ENCODE peak calls at places on chromosomes 16 and 17, in five cellular contexts. One of them, this sample, is unnamed.
A peak's percentile ranks its signal among the peaks of the same experiment; 100 is the strongest.

GRCh38 chr17:1010586-1010985 is 13.7 kb downstream of the TIMM22 start:
- DNase-seq in K562: peak; percentile 43
- DNase-seq in GM12878: no peak
- DNase-seq in tibial artery: no peak
- DNase-seq in OCI-LY7: no peak
- DNase-seq in this sample: no peak

GRCh38 chr16:69483611-69484010 is 59.2 kb downstream of the CYB5B start:
- DNase-seq in OCI-LY7: no peak
- DNase-seq in GM12878: no peak
- DNase-seq in tibial artery: no peak
- DNase-seq in K562: no peak
- DNase-seq in this sample: no peak

GRCh38 chr17:43669971-43670644 is 8.4 kb upstream of the MEOX1 start:
- DNase-seq in K562: no peak
- DNase-seq in OCI-LY7: no peak
- DNase-seq in GM12878: peak; percentile 59
- DNase-seq in tibial artery: no peak
- DNase-seq in this sample: no peak

GRCh38 chr16:48611329-48612137 is 1.6 kb upstream of the N4BP1 start:
- DNase-seq in tibial artery: no peak
- DNase-seq in K562: peak; percentile 25
- DNase-seq in OCI-LY7: no peak
- DNase-seq in GM12878: peak; percentile 58
- DNase-seq in this sample: no peak

GRCh38 chr17:18968945-18969887 is 17.3 kb downstream of the SLC5A10 start:
- DNase-seq in GM12878: no peak
- DNase-seq in tibial artery: no peak
- DNase-seq in OCI-LY7: no peak
- DNase-seq in K562: peak; percentile 36
- DNase-seq in this sample: no peak

GRCh38 chr17:6755731-6756184 is at the start of gene XAF1:
- DNase-seq in GM12878: peak; percentile 40
- DNase-seq in OCI-LY7: peak; percentile 27
- DNase-seq in tibial artery: no peak
- DNase-seq in K562: no peak
- DNase-seq in this sample: peak; percentile 26

GRCh38 chr16:61179571-61179970 is 856.7 kb downstream of the CDH8 start:
- DNase-seq in OCI-LY7: no peak
- DNase-seq in GM12878: no peak
- DNase-seq in K562: no peak
- DNase-seq in tibial artery: no peak
- DNase-seq in this sample: no peak

GRCh38 chr16:79639576-79640311 is 39.2 kb upstream of the MAF start:
- DNase-seq in K562: no peak
- DNase-seq in GM12878: no peak
- DNase-seq in OCI-LY7: no peak
- DNase-seq in tibial artery: no peak
- DNase-seq in this sample: no peak

GRCh38 chr17:38454528-38454927 is 26.3 kb downstream of the ARHGAP23 start:
- DNase-seq in K562: no peak
- DNase-seq in OCI-LY7: no peak
- DNase-seq in GM12878: no peak
- DNase-seq in tibial artery: peak; percentile 98
- DNase-seq in this sample: no peak

GRCh38 chr16:2977440-2977839 is 2.8 kb downstream of the PKMYT1 start:
- DNase-seq in OCI-LY7: no peak
- DNase-seq in GM12878: no peak
- DNase-seq in K562: no peak
- DNase-seq in tibial artery: no peak
- DNase-seq in this sample: no peak

GRCh38 chr16:3690991-3691720 is 26.2 kb downstream of the TRAP1 start:
- DNase-seq in OCI-LY7: no peak
- DNase-seq in K562: no peak
- DNase-seq in GM12878: no peak
- DNase-seq in tibial artery: no peak
- DNase-seq in this sample: no peak

GRCh38 chr16:68357923-68358322 is 47.1 kb downstream of the PRMT7 start:
- DNase-seq in OCI-LY7: no peak
- DNase-seq in GM12878: no peak
- DNase-seq in tibial artery: no peak
- DNase-seq in K562: no peak
- DNase-seq in this sample: no peak

GRCh38 chr17:37219876-37220608 is 155.7 kb upstream of the C17orf78 start:
- DNase-seq in K562: no peak
- DNase-seq in tibial artery: no peak
- DNase-seq in OCI-LY7: no peak
- DNase-seq in GM12878: no peak
- DNase-seq in this sample: no peak

GRCh38 chr16:67244387-67245188 is 2.7 kb downstream of the FHOD1 start:
- DNase-seq in OCI-LY7: peak; percentile 91
- DNase-seq in K562: no peak
- DNase-seq in GM12878: peak; percentile 78
- DNase-seq in tibial artery: peak; percentile 86
- DNase-seq in this sample: no peak

GRCh38 chr17:28613916-28614315 is at the start of gene RSKR:
- DNase-seq in tibial artery: no peak
- DNase-seq in K562: no peak
- DNase-seq in OCI-LY7: no peak
- DNase-seq in GM12878: no peak
- DNase-seq in this sample: no peak

GRCh38 chr17:2723997-2724782 is 12.6 kb upstream of the CLUH start:
- DNase-seq in OCI-LY7: no peak
- DNase-seq in GM12878: no peak
- DNase-seq in tibial artery: no peak
- DNase-seq in K562: peak; percentile 37
- DNase-seq in this sample: no peak

GRCh38 chr16:35795361-35796029 is 2336.1 kb downstream of the TP53TG3F start:
- DNase-seq in tibial artery: no peak
- DNase-seq in OCI-LY7: no peak
- DNase-seq in GM12878: no peak
- DNase-seq in K562: no peak
- DNase-seq in this sample: no peak
- H3K9me3 ChIP-seq in tibial artery: peaks cover 9% of the 10 kb centered on the region
- H3K9me3 ChIP-seq in OCI-LY7: no peaks in the 10 kb centered on the region
- H3K9me3 ChIP-seq in GM12878: no peaks in the 10 kb centered on the region
- H3K9me3 ChIP-seq in K562: no peaks in the 10 kb centered on the region
- H3K9me3 ChIP-seq in this sample: peaks cover 61% of the 10 kb centered on the region

DNA sequence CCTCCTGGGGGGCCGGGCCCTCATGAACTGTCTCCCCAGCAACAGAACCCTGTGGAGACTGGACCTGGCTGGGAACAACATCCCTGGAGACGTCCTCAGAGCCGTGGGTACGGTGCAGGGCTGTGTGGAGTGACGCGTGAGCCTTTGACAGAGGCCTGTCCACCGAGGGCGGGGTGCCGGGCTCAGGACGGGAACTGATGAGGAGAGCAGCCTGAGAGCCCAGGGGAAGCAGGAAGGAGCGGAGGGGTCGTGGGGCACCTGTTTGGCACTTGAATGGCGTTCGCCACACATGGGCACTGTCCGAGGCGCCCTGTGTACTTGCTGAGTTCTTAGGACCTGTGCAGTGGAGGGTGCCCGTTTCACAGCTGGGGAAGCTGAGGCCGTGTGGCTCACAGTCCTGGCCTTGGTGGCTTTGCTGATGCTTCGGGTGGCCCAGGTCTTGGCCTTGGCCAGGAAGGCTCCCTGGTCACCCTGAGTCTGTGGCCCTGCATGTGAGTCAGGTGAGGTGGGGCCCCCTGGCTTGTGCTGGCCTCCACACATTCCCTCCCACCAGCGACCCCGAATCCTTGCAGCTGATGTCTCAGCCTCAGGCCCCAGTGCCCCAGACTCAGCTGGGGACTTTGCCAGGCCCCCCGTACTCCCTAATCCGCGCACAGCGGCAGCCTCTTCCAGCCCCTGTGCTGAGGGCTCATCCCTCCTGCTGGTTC is 2.4 kb downstream of the LRRC45 start:
- DNase-seq in K562: no peak
- DNase-seq in OCI-LY7: no peak
- DNase-seq in GM12878: no peak
- DNase-seq in tibial artery: no peak
- DNase-seq in this sample: no peak
- H3K27ac ChIP-seq in K562: no peak overlapping the region
- H3K27ac ChIP-seq in OCI-LY7: no peak overlapping the region
- H3K27ac ChIP-seq in GM12878: no peak overlapping the region
- H3K27ac ChIP-seq in tibial artery: no peak overlapping the region
- H3K27ac ChIP-seq in this sample: no peak overlapping the region

GRCh38 chr17:74156878-74157277 is 46.6 kb upstream of the RPL38 start:
- DNase-seq in OCI-LY7: no peak
- DNase-seq in K562: no peak
- DNase-seq in GM12878: no peak
- DNase-seq in tibial artery: no peak
- DNase-seq in this sample: no peak
- TF ChIP-seq CTCF in OCI-LY7: no peak
- TF ChIP-seq CTCF in K562: no peak
- TF ChIP-seq CTCF in GM12878: no peak
- TF ChIP-seq CTCF in tibial artery: no peak
- TF ChIP-seq CTCF in this sample: no peak

GRCh38 chr17:22459331-22459952 is 767.1 kb downstream of the KCNJ18 start:
- DNase-seq in OCI-LY7: no peak
- DNase-seq in K562: no peak
- DNase-seq in tibial artery: no peak
- DNase-seq in GM12878: no peak
- DNase-seq in this sample: no peak
- H3K9me3 ChIP-seq in OCI-LY7: no peaks in the 10 kb centered on the region
- H3K9me3 ChIP-seq in K562: no peaks in the 10 kb centered on the region
- H3K9me3 ChIP-seq in tibial artery: peaks cover 17% of the 10 kb centered on the region
- H3K9me3 ChIP-seq in GM12878: no peaks in the 10 kb centered on the region
- H3K9me3 ChIP-seq in this sample: peaks cover 32% of the 10 kb centered on the region

GRCh38 chr16:971582-971905 is 760 bp upstream of the LMF1 start:
- DNase-seq in OCI-LY7: no peak
- DNase-seq in tibial artery: no peak
- DNase-seq in K562: no peak
- DNase-seq in GM12878: no peak
- DNase-seq in this sample: no peak
- H3K27ac ChIP-seq in OCI-LY7: no peak overlapping the region
- H3K27ac ChIP-seq in tibial artery: peak overlapping the region; percentile 82
- H3K27ac ChIP-seq in K562: no peak overlapping the region
- H3K27ac ChIP-seq in GM12878: no peak overlapping the region
- H3K27ac ChIP-seq in this sample: no peak overlapping the region